ENCODE peak calls at places on chromosome 12, in four cellular contexts. X, B, Q and I are unnamed samples. For H4K20me1, the result is how much of the 10 kb centered on the place peaks cover.

GRCh38 chr12:5808956-5809355 is 136.1 kb downstream of the ANO2 start:
- DNase-seq in X (no peak), B (no peak), Q (peak), I (no peak)

GRCh38 chr12:81727387-81727786 is 31.8 kb downstream of the PPFIA2 start:
- DNase-seq in X (no peak), B (no peak), Q (no peak), I (no peak)

GRCh38 chr12:130461868-130462557 is 124.3 kb downstream of the PIWIL1 start:
- DNase-seq in X (no peak), B (peak), Q (no peak), I (no peak)

GRCh38 chr12:117036046-117036445 is 63.2 kb downstream of the TESC start:
- DNase-seq in X (no peak), B (no peak), Q (no peak), I (no peak)

GRCh38 chr12:5432011-5432400 is at the start of gene NTF3:
- DNase-seq in X (no peak), B (no peak), Q (peak), I (no peak)

GRCh38 chr12:68080577-68080976 is 79.0 kb downstream of the IFNG start:
- DNase-seq in X (no peak), B (peak), Q (no peak), I (no peak)

GRCh38 chr12:26319511-26319910 is 124.1 kb downstream of the SSPN start:
- DNase-seq in X (no peak), B (no peak), Q (peak), I (peak)

GRCh38 chr12:33690562-33690961 is 250.9 kb upstream of the SYT10 start:
- DNase-seq in X (no peak), B (no peak), Q (no peak), I (no peak)

GRCh38 chr12:13028825-13029570 is 15.2 kb upstream of the FAM234B start:
- DNase-seq in X (no peak), B (no peak), Q (no peak), I (no peak)

GRCh38 chr12:109844983-109845841 is 12.0 kb upstream of the TRPV4 start:
- DNase-seq in X (peak), B (peak), Q (peak), I (peak)

GRCh38 chr12:87439990-87440827 is 589.0 kb downstream of the C12orf50 start:
- DNase-seq in X (no peak), B (no peak), Q (peak), I (peak)

GRCh38 chr12:100554608-100555077 is 18.8 kb upstream of the GAS2L3 start:
- DNase-seq in X (no peak), B (peak), Q (peak), I (peak)

GRCh38 chr12:47078733-47079364 is 572 bp upstream of the PCED1B start:
- DNase-seq in X (no peak), B (no peak), Q (peak), I (no peak)

GRCh38 chr12:30862486-30862885 is 64.1 kb upstream of the TSPAN11 start:
- DNase-seq in X (no peak), B (no peak), Q (peak), I (no peak)

GRCh38 chr12:54300732-54301427 is at the start of gene NFE2:
- DNase-seq in X (no peak), B (no peak), Q (peak), I (peak)

GRCh38 chr12:79681008-79681590 is 9.7 kb downstream of the PAWR start:
- DNase-seq in X (no peak), B (no peak), Q (no peak), I (no peak)

GRCh38 chr12:45655186-45655585 is 74.3 kb upstream of the ARID2 start:
- DNase-seq in X (no peak), B (peak), Q (peak), I (peak)

GRCh38 chr12:50452795-50453194 is 52.0 kb upstream of the DIP2B start:
- DNase-seq in X (no peak), B (no peak), Q (no peak), I (no peak)

GRCh38 chr12:59736786-59737185 is 141.0 kb downstream of the SLC16A7 start:
- DNase-seq in X (no peak), B (no peak), Q (peak), I (peak)

GRCh38 chr12:47964102-47964723 is 817 bp downstream of the TMEM106C start:
- DNase-seq in X (no peak), B (peak), Q (peak), I (no peak)

GRCh38 chr12:58481811-58482210 is 438.5 kb downstream of the LRIG3 start:
- DNase-seq in X (no peak), B (no peak), Q (no peak), I (no peak)

GRCh38 chr12:122079038-122079531 is 529 bp downstream of the MLXIP start:
- DNase-seq in X (no peak), B (peak), Q (peak), I (no peak)

GRCh38 chr12:122076743-122077495 is 1.6 kb upstream of the MLXIP start:
- DNase-seq in X (no peak), B (no peak), Q (no peak), I (no peak)

GRCh38 chr12:122078141-122079037 is at the start of gene MLXIP:
- DNase-seq in X (no peak), B (peak), Q (peak), I (peak)

GRCh38 chr12:122072031-122072970 is 6.3 kb upstream of the MLXIP start:
- DNase-seq in X (no peak), B (no peak), Q (peak), I (peak)

GRCh38 chr12:122073815-122074214 is 4.7 kb upstream of the MLXIP start:
- DNase-seq in X (no peak), B (no peak), Q (no peak), I (no peak)
- H4K20me1 ChIP-seq in X (under half), B (under half), Q (under half), I (under half)

GRCh38 chr12:104291867-104292524 is 11.5 kb upstream of the EID3 start:
- DNase-seq in X (no peak), B (no peak), Q (no peak), I (no peak)
- H4K20me1 ChIP-seq in X (under half), B (under half), Q (under half), I (half or more)

DNA sequence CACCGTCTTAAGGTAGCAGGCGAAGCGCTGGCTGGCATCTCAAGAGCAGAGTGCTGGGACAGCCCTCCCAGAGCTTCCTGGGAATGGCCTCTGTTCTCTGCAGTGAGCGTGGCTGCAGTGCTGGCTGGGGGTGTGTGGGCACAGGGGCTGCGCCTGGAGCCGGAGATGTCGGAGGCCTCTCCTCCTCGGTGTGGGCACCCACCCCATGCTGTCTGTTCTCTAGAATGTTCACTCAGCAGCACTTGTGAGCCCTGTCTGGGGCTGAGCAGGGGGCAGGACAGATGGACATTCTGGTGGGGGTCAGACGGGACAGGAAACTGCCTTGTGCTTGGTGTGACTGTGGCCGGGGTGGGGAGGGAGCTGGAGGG is 15.9 kb downstream of the FBRSL1 start:
- DNase-seq in X (no peak), B (no peak), Q (no peak), I (no peak)
- H4K20me1 ChIP-seq in X (under half), B (half or more), Q (half or more), I (half or more)

DNA sequence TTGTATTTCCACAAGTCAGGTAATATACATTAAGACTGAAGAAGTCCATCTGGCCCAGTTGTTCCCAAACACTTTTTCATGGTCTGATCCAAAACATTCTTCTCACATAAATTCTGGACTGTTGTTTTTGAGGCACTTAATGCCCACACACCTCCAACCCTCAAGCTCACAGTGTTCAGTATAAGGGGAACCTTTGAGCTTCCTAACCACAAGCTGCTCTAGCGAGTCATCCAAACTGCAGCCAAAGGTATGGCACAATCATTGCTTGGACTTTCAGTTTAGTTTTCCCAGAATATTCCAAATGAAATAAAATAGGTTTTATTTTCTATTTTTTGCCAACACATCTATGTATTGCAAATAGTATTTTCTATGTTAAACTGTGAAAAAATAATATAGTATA is 103.0 kb downstream of the PUS7L start:
- DNase-seq in X (no peak), B (no peak), Q (no peak), I (no peak)
- H4K20me1 ChIP-seq in X (under half), B (under half), Q (under half), I (under half)